ENCODE peak calls at places on chromosomes 16 and 17, in nine cellular contexts. H is epithelial cell of prostate; D is GF-D8; P is anterior cingulate cortex; Y is stimulated activated naive CD8-positive, alpha-beta T cell treated with anti-CD3 and anti-CD28 coated beads, Interleukin-15, Interleukin-2, amounts not matched to agents 100 U/mL and 50 U/mL, for 24 hours; J is NCI-H1048; T is kidney tubule cell; B is omental fat pad; M is CD4-positive, alpha-beta T cell. C is an unnamed sample.

GRCh38 chr17:54967621-54968258 is 714 bp downstream of the COX11 start:
- DNase-seq in Y (peak), M (no peak), H (no peak), T (peak), B (no peak), J (no peak), P (no peak), D (no peak), C (peak)

GRCh38 chr16:66479661-66480264 is 52.7 kb downstream of the BEAN1 start:
- DNase-seq in J (no peak), P (no peak), T (no peak), B (no peak), H (no peak), M (no peak), D (no peak), Y (no peak), C (no peak)

GRCh38 chr16:67431077-67431804 is at the start of gene HSD11B2:
- DNase-seq in Y (peak), P (peak), J (no peak), D (no peak), T (peak), M (no peak), B (no peak), H (no peak), C (peak)

GRCh38 chr17:82317394-82318168 is at the start of gene CD7:
- DNase-seq in J (no peak), P (no peak), D (no peak), T (no peak), M (peak), H (no peak), Y (peak), B (no peak), C (no peak)

GRCh38 chr16:626787-627457 is 3.9 kb upstream of the WFIKKN1 start:
- DNase-seq in J (no peak), B (peak), Y (no peak), D (no peak), M (no peak), T (peak), H (peak), P (no peak), C (no peak)

GRCh38 chr17:38361700-38362465 is 10.2 kb downstream of the SOCS7 start:
- DNase-seq in H (peak), T (no peak), Y (no peak), J (no peak), P (no peak), M (no peak), B (no peak), D (no peak), C (no peak)

GRCh38 chr16:25311950-25312349 is 54.3 kb upstream of the ZKSCAN2 start:
- DNase-seq in T (no peak), J (no peak), D (no peak), H (no peak), B (no peak), P (no peak), M (no peak), Y (no peak), C (no peak)

GRCh38 chr17:9174779-9175574 is 153.7 kb downstream of the NTN1 start:
- DNase-seq in J (no peak), B (no peak), D (no peak), H (no peak), M (no peak), T (no peak), Y (no peak), P (no peak), C (no peak)

GRCh38 chr16:24906199-24906808 is 60.5 kb downstream of the SLC5A11 start:
- DNase-seq in Y (no peak), T (peak), H (no peak), D (no peak), B (no peak), P (no peak), J (no peak), M (no peak), C (peak)

GRCh38 chr16:4674926-4675530 is 18.3 kb upstream of the NUDT16L1 start:
- DNase-seq in M (no peak), Y (no peak), T (no peak), B (no peak), D (no peak), J (no peak), P (no peak), H (no peak), C (no peak)

GRCh38 chr16:31664683-31665482 is 137.2 kb downstream of the AHSP start:
- DNase-seq in D (no peak), T (peak), M (no peak), P (no peak), B (no peak), H (peak), Y (no peak), J (no peak), C (no peak)

GRCh38 chr16:66251406-66252160 is 114.9 kb upstream of the CDH5 start:
- DNase-seq in H (no peak), D (no peak), P (no peak), J (no peak), B (no peak), Y (no peak), T (no peak), M (no peak), C (no peak)

GRCh38 chr17:46194393-46195216 is 1.4 kb upstream of the KANSL1 start:
- DNase-seq in J (no peak), H (no peak), Y (peak), B (no peak), T (peak), D (peak), P (no peak), M (peak), C (peak)

GRCh38 chr17:59287452-59287851 is 44.0 kb upstream of the YPEL2 start:
- DNase-seq in J (no peak), Y (no peak), B (no peak), H (no peak), D (peak), M (no peak), T (peak), P (no peak), C (no peak)

GRCh38 chr16:23905027-23905426 is 69.2 kb downstream of the PRKCB start:
- DNase-seq in Y (no peak), H (peak), P (no peak), J (no peak), T (peak), D (no peak), B (no peak), M (no peak), C (no peak)

GRCh38 chr17:35630530-35631148 is 43.5 kb downstream of the AP2B1 start:
- DNase-seq in J (no peak), D (no peak), H (peak), B (no peak), Y (no peak), T (peak), P (no peak), M (no peak), C (no peak)

GRCh38 chr17:9644910-9645751 is at the start of gene USP43:
- DNase-seq in H (no peak), M (no peak), P (no peak), B (no peak), D (peak), Y (peak), J (no peak), T (peak), C (peak)

GRCh38 chr17:7834554-7834890 is 505 bp downstream of the KDM6B start:
- DNase-seq in D (no peak), Y (peak), P (no peak), J (no peak), T (no peak), M (peak), H (no peak), B (no peak), C (peak)

GRCh38 chr16:3029499-3030127 is 5.8 kb downstream of the THOC6 start:
- DNase-seq in D (no peak), T (no peak), B (no peak), H (no peak), Y (peak), J (no peak), M (no peak), P (no peak), C (peak)

C was measured in NCI-H69.